ENCODE peak calls at places on chromosomes 1 and 21, in five cellular contexts. S, K, T, Z and C are unnamed samples.

GRCh38 chr1:192810253-192810880 is 1.5 kb downstream of the RGS2 start:
- DNase-seq in K (no peak), S (no peak), Z (no peak), T (no peak), C (no peak)

GRCh38 chr21:32155226-32155625 is 123.6 kb downstream of the MIS18A start:
- DNase-seq in T (no peak), K (no peak), S (no peak), Z (no peak), C (no peak)

GRCh38 chr1:21278208-21278861 is 11.9 kb downstream of the ECE1 start:
- DNase-seq in S (no peak), Z (no peak), K (no peak), T (no peak), C (no peak)

GRCh38 chr1:155044812-155045690 is 6.1 kb upstream of the ADAM15 start:
- DNase-seq in S (peak), T (peak), Z (peak), K (no peak), C (no peak)

GRCh38 chr1:207891148-207891547 is 19.8 kb downstream of the CD34 start:
- DNase-seq in Z (no peak), K (no peak), S (no peak), T (no peak), C (no peak)

GRCh38 chr1:42266253-42267135 is 68.5 kb downstream of the FOXJ3 start:
- DNase-seq in Z (no peak), K (no peak), T (no peak), S (no peak), C (no peak)

GRCh38 chr1:225342695-225343094 is 85.1 kb downstream of the LBR start:
- DNase-seq in K (no peak), Z (no peak), T (no peak), S (no peak), C (no peak)

GRCh38 chr1:228938248-228938891 is 203.1 kb downstream of the RHOU start:
- DNase-seq in T (peak), S (no peak), Z (no peak), K (no peak), C (no peak)

GRCh38 chr1:53450225-53450624 is 9.0 kb upstream of the DMRTB1 start:
- DNase-seq in K (no peak), T (no peak), S (peak), Z (no peak), C (no peak)

GRCh38 chr1:200899954-200900867 is 5.5 kb downstream of the INAVA start:
- DNase-seq in T (no peak), S (no peak), Z (no peak), K (no peak), C (no peak)

GRCh38 chr1:32150847-32151246 is 28.6 kb upstream of the TXLNA start:
- DNase-seq in Z (no peak), K (no peak), T (no peak), S (no peak), C (no peak)

GRCh38 chr1:32151319-32151787 is 28.1 kb upstream of the TXLNA start:
- DNase-seq in K (no peak), Z (no peak), T (no peak), S (no peak), C (no peak)
- TF ChIP-seq YY1 in K (no peak), Z (no peak), T (no peak), S (no peak), C (no peak)

DNA sequence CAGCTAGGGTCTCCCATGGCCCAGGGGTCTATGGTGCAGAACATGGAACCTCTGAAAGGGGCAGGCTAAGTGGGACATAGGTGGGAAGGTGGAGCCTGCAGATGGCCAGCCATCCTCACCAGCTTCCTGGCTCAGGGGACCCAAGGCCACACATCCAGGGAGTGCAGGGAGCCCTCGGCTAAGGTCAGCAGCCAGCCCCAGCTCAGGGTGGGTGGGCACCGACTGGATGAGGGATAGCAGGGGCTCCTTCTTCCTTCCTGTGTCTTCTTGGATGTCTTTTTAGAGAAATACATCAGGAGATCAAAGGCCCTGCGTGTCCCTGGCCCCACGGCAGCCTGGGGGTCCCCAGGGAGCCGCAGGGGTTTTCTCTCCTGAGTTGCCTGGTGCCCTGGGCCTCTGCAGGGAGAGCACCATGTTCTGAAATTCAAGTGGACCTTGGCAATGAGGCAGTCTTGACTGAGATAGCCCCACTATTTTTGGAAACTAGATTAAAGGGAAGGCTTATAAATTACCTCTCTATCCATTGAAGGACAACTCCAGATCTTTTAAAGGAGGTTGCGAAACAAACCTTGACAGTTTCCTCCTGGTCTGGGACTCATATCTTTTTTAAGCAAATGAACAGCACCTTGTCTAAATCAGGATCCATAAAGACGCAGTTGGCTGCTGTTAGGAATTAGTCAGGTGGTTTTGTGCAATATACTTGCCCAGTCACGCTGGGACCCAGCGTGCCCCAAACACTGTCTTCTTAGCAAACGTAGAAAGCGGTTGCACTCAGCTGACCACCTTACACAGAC is 242.4 kb downstream of the TOMM20 start:
- DNase-seq in Z (no peak), S (no peak), K (no peak), T (no peak), C (no peak)
- TF ChIP-seq YY1 in Z (no peak), S (no peak), K (no peak), T (no peak), C (no peak)

GRCh38 chr1:11790101-11790879 is 15.5 kb downstream of the MTHFR start:
- DNase-seq in S (no peak), K (no peak), Z (no peak), T (no peak), C (no peak)

GRCh38 chr1:11789126-11790067 is 16.4 kb downstream of the MTHFR start:
- DNase-seq in S (no peak), T (no peak), Z (no peak), K (no peak), C (no peak)

GRCh38 chr1:11787804-11788436 is 17.8 kb downstream of the MTHFR start:
- DNase-seq in K (no peak), S (no peak), T (no peak), Z (no peak), C (no peak)

GRCh38 chr1:11787251-11787803 is 18.4 kb downstream of the MTHFR start:
- DNase-seq in Z (no peak), S (no peak), K (no peak), T (no peak), C (no peak)

DNA sequence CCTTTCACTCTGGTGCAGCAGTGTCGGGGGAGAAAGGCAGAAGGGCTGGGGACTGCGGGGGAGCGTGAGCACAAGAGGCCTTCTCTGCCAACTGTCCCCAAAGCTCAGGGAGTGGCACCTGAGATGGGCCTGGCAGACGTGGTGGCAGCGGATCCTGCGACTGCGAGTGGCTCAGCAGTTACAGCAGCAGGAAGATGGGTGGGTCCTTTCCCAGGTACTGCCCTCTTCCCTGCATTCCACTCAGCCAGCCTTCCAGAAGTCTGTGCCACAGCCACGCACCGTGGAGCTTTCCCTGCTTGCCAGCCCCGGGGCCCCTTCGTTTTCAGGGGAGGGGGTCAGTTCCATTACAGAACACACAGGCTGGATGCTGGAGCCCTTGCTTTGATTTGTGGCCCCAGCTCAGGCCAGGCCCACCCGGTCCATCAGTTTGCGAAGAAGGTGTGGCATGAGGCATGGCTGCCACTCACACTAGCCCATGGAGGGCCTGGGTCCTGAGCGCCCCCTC is 17.2 kb downstream of the MTHFR start:
- DNase-seq in K (no peak), Z (no peak), T (no peak), S (no peak), C (no peak)
- TF ChIP-seq YY1 in K (no peak), Z (no peak), T (no peak), S (no peak), C (no peak)

DNA sequence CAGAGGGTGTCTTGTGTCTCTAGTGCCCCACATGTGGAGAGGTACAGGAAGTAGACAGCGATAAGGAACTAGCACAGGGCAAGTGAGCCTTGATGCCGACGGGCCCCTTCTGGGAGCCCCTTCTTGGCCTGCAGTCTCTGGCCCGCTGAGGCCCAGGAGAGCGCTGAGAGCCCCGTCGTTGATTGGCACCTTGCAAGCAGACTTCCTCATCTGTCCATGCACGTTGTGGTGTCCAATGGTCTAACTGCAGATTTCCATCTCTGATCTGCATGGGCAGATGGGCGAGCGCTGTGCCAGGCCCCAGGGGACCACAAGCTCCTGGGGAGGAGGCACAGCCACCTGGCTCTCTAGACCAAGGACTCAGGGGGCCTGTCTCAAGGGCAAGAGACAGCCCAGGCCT is 32.4 kb downstream of the PLEKHA6 start:
- DNase-seq in K (no peak), S (no peak), T (no peak), Z (no peak), C (no peak)
- TF ChIP-seq YY1 in K (no peak), S (no peak), T (no peak), Z (no peak), C (no peak)

GRCh38 chr1:221886311-221887090 is 144.6 kb upstream of the DUSP10 start:
- DNase-seq in S (no peak), T (no peak), Z (no peak), K (no peak), C (no peak)
- TF ChIP-seq YY1 in S (no peak), T (no peak), Z (no peak), K (no peak), C (no peak)

GRCh38 chr1:94329276-94329675 is 88.9 kb upstream of the ABCD3 start:
- DNase-seq in Z (no peak), S (no peak), K (no peak), T (no peak), C (no peak)
- TF ChIP-seq YY1 in Z (no peak), S (no peak), K (no peak), T (no peak), C (no peak)

DNA sequence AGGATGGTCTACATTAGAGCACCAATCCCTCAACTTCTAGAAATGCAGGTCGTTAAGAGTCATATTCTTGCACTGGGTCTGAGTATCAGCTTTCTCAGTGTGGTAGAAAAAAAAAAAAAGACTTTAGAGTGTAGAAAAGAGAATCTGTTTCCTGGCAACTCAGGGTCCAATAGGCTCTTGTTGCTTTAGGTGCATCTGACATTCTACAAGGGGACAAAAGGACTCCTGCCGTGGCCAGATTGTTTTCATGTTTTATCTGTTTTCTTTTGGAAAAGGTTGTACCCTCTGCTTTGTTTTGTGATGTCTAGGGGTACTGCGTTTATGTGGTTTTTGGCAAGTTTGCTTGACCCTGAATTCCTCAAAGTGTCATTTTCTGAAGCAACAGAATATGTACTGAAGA is 105.4 kb upstream of the KCNK2 start:
- DNase-seq in Z (peak), K (no peak), T (no peak), S (no peak), C (no peak)
- TF ChIP-seq YY1 in Z (no peak), K (no peak), T (no peak), S (no peak), C (no peak)

GRCh38 chr1:237795558-237795957 is 95.2 kb downstream of the ZP4 start:
- DNase-seq in T (no peak), K (no peak), Z (no peak), S (no peak), C (no peak)

GRCh38 chr1:237794071-237794470 is 96.7 kb downstream of the ZP4 start:
- DNase-seq in T (no peak), S (no peak), Z (no peak), K (no peak), C (no peak)

GRCh38 chr1:237804516-237804915 is 86.2 kb downstream of the ZP4 start:
- DNase-seq in Z (no peak), K (no peak), S (no peak), T (no peak), C (no peak)

DNA sequence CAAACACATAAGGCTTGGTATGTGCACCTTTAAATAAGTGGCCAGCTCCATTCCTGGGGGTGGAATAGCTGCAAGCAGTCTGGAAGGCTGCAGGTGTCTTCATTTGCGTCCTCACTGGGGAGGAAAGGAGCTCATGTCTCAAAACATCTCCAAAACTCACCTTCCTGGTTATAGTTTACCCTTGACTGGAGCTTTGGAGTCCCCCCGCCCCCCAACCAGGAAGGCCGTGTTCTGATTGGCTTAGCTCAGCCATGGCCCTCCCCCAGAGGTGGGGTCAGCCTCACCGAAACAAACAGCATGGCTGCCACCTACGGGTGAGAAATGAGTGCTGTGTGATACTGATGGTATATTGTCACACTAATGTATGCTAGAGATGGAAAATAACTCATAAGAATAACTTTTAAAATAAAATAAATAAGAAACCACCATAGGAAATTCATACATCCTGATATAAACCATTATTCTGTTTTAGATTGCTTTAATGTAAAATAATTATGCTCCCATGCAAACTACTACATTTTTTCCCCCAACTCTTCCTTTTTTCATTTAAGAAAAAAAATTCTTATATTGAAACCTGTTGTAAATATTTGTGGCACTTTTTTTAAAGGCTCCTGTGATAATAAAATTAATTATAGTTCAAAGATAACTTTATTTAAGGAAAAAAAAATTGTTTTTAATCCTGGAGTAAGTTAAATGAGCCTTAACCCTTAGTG is 90.8 kb downstream of the ZP4 start:
- DNase-seq in S (peak), T (peak), K (peak), Z (peak), C (no peak)
- TF ChIP-seq YY1 in S (no peak), T (no peak), K (no peak), Z (no peak), C (no peak)

GRCh38 chr1:109263234-109263596 is 13.9 kb downstream of the CELSR2 start:
- DNase-seq in Z (no peak), T (no peak), S (no peak), K (no peak), C (no peak)
- TF ChIP-seq YY1 in Z (no peak), T (no peak), S (no peak), K (no peak), C (no peak)